ENCODE peak calls at places on chromosomes 13 and 19, in ten cellular contexts. V is fibroblast of lung; S is HCT116; F is left ventricle myocardium inferior; O is tibial nerve; I is CD4-positive, CD25-positive, alpha-beta regulatory T cell; G is mucosa of descending colon; T is ovary; X is pancreas; C is heart right ventricle. M is an unnamed sample.

GRCh38 chr19:5947435-5947834 is 30.5 kb downstream of the RANBP3 start:
- DNase-seq in C (peak; percentile 61), G (no peak), F (peak; percentile 68), S (no peak), V (peak; percentile 43), O (peak; percentile 44), T (no peak), X (no peak), I (no peak), M (no peak)

GRCh38 chr19:43624933-43625332 is 5.5 kb upstream of the ZNF428 start:
- DNase-seq in O (no peak), G (peak; percentile 88), X (peak; percentile 73), T (no peak), V (no peak), S (peak; percentile 72), F (peak; percentile 36), I (peak; percentile 89), C (peak; percentile 63), M (peak; percentile 80)

GRCh38 chr19:33225458-33225925 is at the start of gene SLC7A10:
- DNase-seq in T (no peak), V (no peak), G (no peak), C (peak; percentile 10), S (no peak), O (no peak), X (no peak), F (no peak), I (no peak), M (no peak)

GRCh38 chr13:106521101-106521799 is 14.2 kb downstream of the EFNB2 start:
- DNase-seq in S (no peak), G (no peak), O (no peak), V (no peak), T (no peak), C (no peak), X (no peak), F (no peak), I (no peak), M (no peak)

GRCh38 chr19:23999821-24000610 is 85.3 kb downstream of the ZNF726 start:
- DNase-seq in I (no peak), S (no peak), T (no peak), X (no peak), V (no peak), F (no peak), G (no peak), C (no peak), O (no peak), M (no peak)

GRCh38 chr13:45921337-45921736 is 69.8 kb upstream of the SIAH3 start:
- DNase-seq in T (no peak), V (no peak), F (no peak), G (no peak), C (no peak), S (no peak), O (no peak), I (no peak), X (no peak), M (no peak)

GRCh38 chr13:78601124-78601885 is 2.0 kb downstream of the POU4F1 start:
- DNase-seq in V (peak; percentile 14), C (no peak), I (peak; percentile 44), T (no peak), G (no peak), O (no peak), S (no peak), F (no peak), X (peak; percentile 61), M (no peak)

GRCh38 chr13:99132295-99132835 is 68.3 kb upstream of the UBAC2 start:
- DNase-seq in T (no peak), V (no peak), F (no peak), X (no peak), S (no peak), O (no peak), C (no peak), G (no peak), I (no peak), M (no peak)

GRCh38 chr13:40776681-40777165 is 5.7 kb upstream of the MRPS31 start:
- DNase-seq in S (no peak), F (no peak), V (peak; percentile 76), C (no peak), G (no peak), X (no peak), T (no peak), O (no peak), I (peak; percentile 94), M (peak; percentile 47)

GRCh38 chr19:47122359-47123335 is 8.0 kb upstream of the SAE1 start:
- DNase-seq in V (peak; percentile 87), S (no peak), X (no peak), F (no peak), C (no peak), T (no peak), G (no peak), I (no peak), O (no peak), M (no peak)

GRCh38 chr13:45331981-45332830 is 8.8 kb downstream of the TPT1 start:
- DNase-seq in O (no peak), V (peak; percentile 93), T (no peak), X (no peak), I (no peak), C (no peak), S (peak; percentile 85), G (no peak), F (no peak), M (no peak)

GRCh38 chr19:30842926-30843325 is 470.7 kb downstream of the ZNF536 start:
- DNase-seq in V (no peak), X (no peak), F (no peak), T (no peak), S (no peak), C (no peak), G (no peak), O (no peak), I (no peak), M (no peak)

GRCh38 chr13:98927954-98928927 is 49.6 kb downstream of the DOCK9 start:
- DNase-seq in S (no peak), G (no peak), I (no peak), F (no peak), O (no peak), C (no peak), X (no peak), T (no peak), V (peak; percentile 70), M (no peak)

GRCh38 chr19:8056533-8056932 is 4.0 kb downstream of the CCL25 start:
- DNase-seq in F (no peak), X (no peak), S (no peak), T (no peak), O (no peak), I (no peak), V (no peak), C (no peak), G (no peak), M (no peak)

GRCh38 chr19:40585677-40586422 is 9.2 kb downstream of the SHKBP1 start:
- DNase-seq in T (no peak), X (no peak), C (no peak), O (no peak), F (no peak), I (no peak), V (peak; percentile 70), G (no peak), S (no peak), M (no peak)

GRCh38 chr13:31965361-31966066 is 66.1 kb upstream of the FRY start:
- DNase-seq in C (no peak), X (no peak), S (no peak), G (no peak), T (no peak), I (no peak), O (no peak), F (no peak), V (peak; percentile 68), M (no peak)

GRCh38 chr13:78410847-78411246 is 192.5 kb downstream of the POU4F1 start:
- DNase-seq in T (no peak), X (no peak), G (no peak), V (no peak), S (no peak), C (no peak), I (no peak), O (no peak), F (no peak), M (no peak)

GRCh38 chr13:52428295-52428694 is 22.1 kb downstream of the VPS36 start:
- DNase-seq in C (no peak), F (no peak), V (peak; percentile 85), O (no peak), I (no peak), X (no peak), G (no peak), S (no peak), T (no peak), M (no peak)

GRCh38 chr13:18959996-18960395 is 221.6 kb downstream of the TUBA3C start:
- DNase-seq in G (no peak), I (no peak), T (no peak), C (no peak), S (no peak), X (no peak), O (no peak), F (no peak), V (no peak), M (no peak)
- H3K9me3 ChIP-seq in G (peaks cover 79% of the 10 kb centered on the region), I (peaks cover 20% of the 10 kb centered on the region), T (no peaks in the 10 kb centered on the region), C (peaks cover 4% of the 10 kb centered on the region), S (peaks cover 41% of the 10 kb centered on the region), X (no peaks in the 10 kb centered on the region), O (no peaks in the 10 kb centered on the region), F (peaks cover 28% of the 10 kb centered on the region), V (no peaks in the 10 kb centered on the region), M (no peaks in the 10 kb centered on the region)

DNA sequence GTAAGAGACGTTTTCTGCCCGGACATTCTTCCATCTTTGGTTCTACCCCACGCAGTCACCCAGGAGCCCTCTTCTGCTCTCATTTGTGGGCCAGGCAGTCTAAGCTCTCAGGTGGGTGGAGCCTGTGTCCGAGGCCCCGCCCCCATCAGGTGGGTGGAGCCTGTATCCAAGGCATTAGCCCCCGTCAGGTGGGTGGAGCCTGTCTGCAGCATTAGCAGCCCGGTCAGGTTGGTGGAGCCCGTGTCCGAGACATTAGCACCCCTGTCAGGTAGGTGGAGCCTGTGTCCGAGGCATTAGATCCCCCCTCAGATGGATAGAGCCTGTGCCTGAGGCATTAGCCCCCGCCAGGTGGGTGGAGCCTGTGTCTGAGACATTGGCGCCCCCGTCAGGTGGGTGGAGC is 45.5 kb upstream of the C13orf46 start:
- DNase-seq in T (no peak), I (peak; percentile 37), F (no peak), S (peak; percentile 8), G (no peak), X (no peak), V (no peak), O (no peak), C (no peak), M (peak; percentile 23)
- H3K36me3 ChIP-seq in T (no peaks in the 10 kb centered on the region), I (peaks cover 94% of the 10 kb centered on the region), F (peaks cover 70% of the 10 kb centered on the region), S (no peaks in the 10 kb centered on the region), G (no peaks in the 10 kb centered on the region), X (no peaks in the 10 kb centered on the region), V (peaks cover 55% of the 10 kb centered on the region), O (peaks cover 96% of the 10 kb centered on the region), C (no peaks in the 10 kb centered on the region), M (peaks cover 97% of the 10 kb centered on the region)

GRCh38 chr13:33213024-33213795 is 72.3 kb downstream of the STARD13 start:
- DNase-seq in G (no peak), X (no peak), I (no peak), V (peak; percentile 88), S (no peak), F (no peak), C (no peak), T (no peak), O (no peak), M (no peak)
- H3K4me3 ChIP-seq in G (no peak overlapping the region), X (no peak overlapping the region), I (no peak overlapping the region), V (no peak overlapping the region), S (no peak overlapping the region), F (no peak overlapping the region), C (no peak overlapping the region), T (no peak overlapping the region), O (no peak overlapping the region), M (no peak overlapping the region)

DNA sequence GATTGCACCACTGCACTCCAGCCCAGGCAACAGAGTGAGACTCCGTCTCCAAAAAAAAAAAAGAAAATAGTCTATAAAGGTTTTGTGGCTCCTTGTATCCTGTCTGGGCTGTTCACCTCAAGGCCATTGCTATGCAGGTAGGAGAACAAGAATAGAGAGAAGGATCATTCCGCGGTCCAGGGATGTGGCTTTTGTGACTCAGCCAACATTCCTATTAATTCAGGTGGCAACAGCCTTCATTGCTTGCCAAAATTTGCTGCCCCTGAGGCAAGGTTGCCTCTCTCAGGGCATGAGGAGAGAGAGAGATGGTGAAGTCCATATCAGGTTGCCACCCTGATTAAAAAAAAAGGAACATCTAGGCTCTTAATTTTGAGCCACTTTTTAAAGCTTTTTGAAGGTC is 8.0 kb downstream of the ZNF551 start:
- DNase-seq in S (no peak), C (no peak), X (no peak), V (no peak), I (no peak), O (no peak), F (no peak), G (no peak), T (no peak), M (no peak)
- H3K9me3 ChIP-seq in S (peaks cover 42% of the 10 kb centered on the region), C (peaks cover 36% of the 10 kb centered on the region), X (peaks cover 2% of the 10 kb centered on the region), V (peaks cover 21% of the 10 kb centered on the region), I (peaks cover 97% of the 10 kb centered on the region), O (peaks cover 97% of the 10 kb centered on the region), F (peaks cover 100% of the 10 kb centered on the region), G (peaks cover 99% of the 10 kb centered on the region), T (peaks cover 82% of the 10 kb centered on the region), M (peaks cover 59% of the 10 kb centered on the region)

M was measured in effector memory CD4-positive, alpha-beta T cell.